ENCODE peak calls at places on chromosome 6, in nine cellular contexts. One of them, this sample, is unnamed.

GRCh38 chr6:148203970-148204369 is 138.7 kb upstream of the SASH1 start:
- DNase-seq in astrocyte of the cerebellum: peak; percentile 67
- DNase-seq in foreskin fibroblast: no peak
- DNase-seq in neural progenitor cell: no peak
- DNase-seq in choroid plexus epithelial cell: peak; percentile 5
- DNase-seq in brain microvascular endothelial cell: peak; percentile 35
- DNase-seq in testis: no peak
- DNase-seq in BE2C: no peak
- DNase-seq in heart right ventricle: no peak
- DNase-seq in this sample: no peak

GRCh38 chr6:31968791-31969711 is 2.9 kb downstream of the DXO start:
- DNase-seq in astrocyte of the cerebellum: no peak
- DNase-seq in foreskin fibroblast: no peak
- DNase-seq in neural progenitor cell: no peak
- DNase-seq in choroid plexus epithelial cell: no peak
- DNase-seq in brain microvascular endothelial cell: no peak
- DNase-seq in testis: no peak
- DNase-seq in BE2C: no peak
- DNase-seq in heart right ventricle: no peak
- DNase-seq in this sample: no peak

GRCh38 chr6:160327981-160328380 is 20.2 kb upstream of the SLC22A3 start:
- DNase-seq in astrocyte of the cerebellum: no peak
- DNase-seq in foreskin fibroblast: no peak
- DNase-seq in neural progenitor cell: no peak
- DNase-seq in choroid plexus epithelial cell: no peak
- DNase-seq in brain microvascular endothelial cell: no peak
- DNase-seq in testis: no peak
- DNase-seq in BE2C: no peak
- DNase-seq in heart right ventricle: no peak
- DNase-seq in this sample: no peak

GRCh38 chr6:14369717-14370116 is 252.1 kb downstream of the CD83 start:
- DNase-seq in astrocyte of the cerebellum: no peak
- DNase-seq in foreskin fibroblast: no peak
- DNase-seq in neural progenitor cell: no peak
- DNase-seq in choroid plexus epithelial cell: no peak
- DNase-seq in brain microvascular endothelial cell: no peak
- DNase-seq in testis: no peak
- DNase-seq in BE2C: no peak
- DNase-seq in heart right ventricle: no peak
- DNase-seq in this sample: no peak

GRCh38 chr6:133894795-133895401 is 6.0 kb downstream of the TCF21 start:
- DNase-seq in astrocyte of the cerebellum: no peak
- DNase-seq in foreskin fibroblast: peak; percentile 40
- DNase-seq in neural progenitor cell: no peak
- DNase-seq in choroid plexus epithelial cell: peak; percentile 93
- DNase-seq in brain microvascular endothelial cell: no peak
- DNase-seq in testis: peak; percentile 66
- DNase-seq in BE2C: no peak
- DNase-seq in heart right ventricle: peak; percentile 62
- DNase-seq in this sample: no peak

GRCh38 chr6:22612241-22612640 is 42.9 kb downstream of the HDGFL1 start:
- DNase-seq in astrocyte of the cerebellum: no peak
- DNase-seq in foreskin fibroblast: no peak
- DNase-seq in neural progenitor cell: no peak
- DNase-seq in choroid plexus epithelial cell: peak; percentile 30
- DNase-seq in brain microvascular endothelial cell: no peak
- DNase-seq in testis: no peak
- DNase-seq in BE2C: no peak
- DNase-seq in heart right ventricle: no peak
- DNase-seq in this sample: no peak

GRCh38 chr6:37503486-37503980 is 3.8 kb upstream of the CCDC167 start:
- DNase-seq in astrocyte of the cerebellum: no peak
- DNase-seq in foreskin fibroblast: no peak
- DNase-seq in neural progenitor cell: no peak
- DNase-seq in choroid plexus epithelial cell: no peak
- DNase-seq in brain microvascular endothelial cell: no peak
- DNase-seq in testis: no peak
- DNase-seq in BE2C: no peak
- DNase-seq in heart right ventricle: no peak
- DNase-seq in this sample: no peak

GRCh38 chr6:2919886-2920285 is 16.8 kb upstream of the SERPINB9 start:
- DNase-seq in astrocyte of the cerebellum: no peak
- DNase-seq in foreskin fibroblast: no peak
- DNase-seq in neural progenitor cell: no peak
- DNase-seq in choroid plexus epithelial cell: no peak
- DNase-seq in brain microvascular endothelial cell: no peak
- DNase-seq in testis: no peak
- DNase-seq in BE2C: no peak
- DNase-seq in heart right ventricle: no peak
- DNase-seq in this sample: no peak

GRCh38 chr6:156657311-156657710 is 119.9 kb upstream of the ARID1B start:
- DNase-seq in astrocyte of the cerebellum: no peak
- DNase-seq in foreskin fibroblast: no peak
- DNase-seq in neural progenitor cell: peak; percentile 26
- DNase-seq in choroid plexus epithelial cell: no peak
- DNase-seq in brain microvascular endothelial cell: no peak
- DNase-seq in testis: no peak
- DNase-seq in BE2C: no peak
- DNase-seq in heart right ventricle: peak; percentile 11
- DNase-seq in this sample: no peak

GRCh38 chr6:73766040-73766439 is 70.0 kb downstream of the CD109 start:
- DNase-seq in astrocyte of the cerebellum: no peak
- DNase-seq in foreskin fibroblast: no peak
- DNase-seq in neural progenitor cell: no peak
- DNase-seq in choroid plexus epithelial cell: no peak
- DNase-seq in brain microvascular endothelial cell: no peak
- DNase-seq in testis: no peak
- DNase-seq in BE2C: no peak
- DNase-seq in heart right ventricle: no peak
- DNase-seq in this sample: no peak

GRCh38 chr6:169639653-169640278 is 62.1 kb downstream of the WDR27 start:
- DNase-seq in astrocyte of the cerebellum: no peak
- DNase-seq in foreskin fibroblast: no peak
- DNase-seq in neural progenitor cell: peak; percentile 32
- DNase-seq in choroid plexus epithelial cell: peak; percentile 16
- DNase-seq in brain microvascular endothelial cell: no peak
- DNase-seq in testis: no peak
- DNase-seq in BE2C: no peak
- DNase-seq in heart right ventricle: no peak
- DNase-seq in this sample: no peak

GRCh38 chr6:21131406-21131805 is 462.1 kb upstream of the SOX4 start:
- DNase-seq in astrocyte of the cerebellum: no peak
- DNase-seq in foreskin fibroblast: no peak
- DNase-seq in neural progenitor cell: no peak
- DNase-seq in choroid plexus epithelial cell: no peak
- DNase-seq in brain microvascular endothelial cell: no peak
- DNase-seq in testis: no peak
- DNase-seq in BE2C: no peak
- DNase-seq in heart right ventricle: no peak
- DNase-seq in this sample: no peak
- TF ChIP-seq CTCF in astrocyte of the cerebellum: no peak
- TF ChIP-seq CTCF in foreskin fibroblast: no peak
- TF ChIP-seq CTCF in neural progenitor cell: no peak
- TF ChIP-seq CTCF in choroid plexus epithelial cell: no peak
- TF ChIP-seq CTCF in brain microvascular endothelial cell: no peak
- TF ChIP-seq CTCF in testis: no peak
- TF ChIP-seq CTCF in BE2C: no peak
- TF ChIP-seq CTCF in heart right ventricle: no peak
- TF ChIP-seq CTCF in this sample: no peak

DNA sequence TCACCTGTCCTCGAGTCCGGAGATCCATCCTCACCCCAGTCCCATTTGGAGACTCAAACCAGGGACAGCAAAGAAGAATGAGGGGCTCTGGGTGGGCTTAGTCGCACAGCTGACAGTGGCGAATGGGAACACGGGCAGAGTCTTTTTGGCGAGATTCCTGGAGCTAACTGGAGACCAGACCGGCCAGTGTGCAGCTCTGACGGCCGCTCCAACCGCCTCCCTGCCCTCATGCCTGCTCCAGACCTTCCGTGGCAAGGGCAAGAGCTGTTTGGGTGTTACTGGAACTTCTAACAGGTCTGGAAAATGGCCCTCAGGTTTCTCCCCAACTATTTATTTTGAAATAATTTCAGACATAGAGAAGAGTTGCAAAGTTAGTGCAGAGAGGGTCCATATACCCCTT is 75.6 kb downstream of the IRF4 start:
- DNase-seq in astrocyte of the cerebellum: no peak
- DNase-seq in foreskin fibroblast: no peak
- DNase-seq in neural progenitor cell: no peak
- DNase-seq in choroid plexus epithelial cell: no peak
- DNase-seq in brain microvascular endothelial cell: no peak
- DNase-seq in testis: no peak
- DNase-seq in BE2C: no peak
- DNase-seq in heart right ventricle: no peak
- DNase-seq in this sample: no peak
- H3K4me3 ChIP-seq in astrocyte of the cerebellum: no peak overlapping the region
- H3K4me3 ChIP-seq in foreskin fibroblast: no peak overlapping the region
- H3K4me3 ChIP-seq in neural progenitor cell: no peak overlapping the region
- H3K4me3 ChIP-seq in choroid plexus epithelial cell: no peak overlapping the region
- H3K4me3 ChIP-seq in brain microvascular endothelial cell: no peak overlapping the region
- H3K4me3 ChIP-seq in testis: no peak overlapping the region
- H3K4me3 ChIP-seq in BE2C: no peak overlapping the region
- H3K4me3 ChIP-seq in heart right ventricle: no peak overlapping the region
- H3K4me3 ChIP-seq in this sample: no peak overlapping the region

DNA sequence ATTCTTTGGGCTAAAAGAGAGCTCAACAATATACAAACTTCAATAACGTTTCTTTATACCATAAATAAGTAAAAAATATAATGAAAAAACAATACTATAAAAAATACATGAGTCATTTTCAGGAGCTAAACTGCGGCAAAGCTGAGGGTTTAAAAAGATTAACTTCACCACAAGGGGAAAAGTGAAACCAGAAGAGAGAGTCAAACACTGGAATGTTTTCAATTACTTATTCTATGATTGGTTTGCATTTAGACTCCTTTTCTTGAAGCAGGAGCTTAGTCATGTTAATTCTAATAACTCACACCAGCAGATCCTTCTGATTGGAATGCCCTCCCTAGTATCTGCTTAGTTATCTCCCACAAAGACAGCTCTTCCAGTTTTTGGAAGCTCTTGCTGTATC is 627.3 kb downstream of the UTRN start:
- DNase-seq in astrocyte of the cerebellum: peak; percentile 72
- DNase-seq in foreskin fibroblast: peak; percentile 74
- DNase-seq in neural progenitor cell: no peak
- DNase-seq in choroid plexus epithelial cell: peak; percentile 76
- DNase-seq in brain microvascular endothelial cell: peak; percentile 38
- DNase-seq in testis: no peak
- DNase-seq in BE2C: no peak
- DNase-seq in heart right ventricle: no peak
- DNase-seq in this sample: peak; percentile 22
- TF ChIP-seq CTCF in astrocyte of the cerebellum: no peak
- TF ChIP-seq CTCF in foreskin fibroblast: no peak
- TF ChIP-seq CTCF in neural progenitor cell: no peak
- TF ChIP-seq CTCF in choroid plexus epithelial cell: peak; percentile 25
- TF ChIP-seq CTCF in brain microvascular endothelial cell: no peak
- TF ChIP-seq CTCF in testis: no peak
- TF ChIP-seq CTCF in BE2C: no peak
- TF ChIP-seq CTCF in heart right ventricle: no peak
- TF ChIP-seq CTCF in this sample: no peak

GRCh38 chr6:25223421-25224052 is 55.6 kb upstream of the CARMIL1 start:
- DNase-seq in astrocyte of the cerebellum: no peak
- DNase-seq in foreskin fibroblast: peak; percentile 51
- DNase-seq in neural progenitor cell: peak; percentile 77
- DNase-seq in choroid plexus epithelial cell: peak; percentile 83
- DNase-seq in brain microvascular endothelial cell: peak; percentile 60
- DNase-seq in testis: peak; percentile 67
- DNase-seq in BE2C: peak; percentile 72
- DNase-seq in heart right ventricle: peak; percentile 68
- DNase-seq in this sample: peak; percentile 75
- H3K4me3 ChIP-seq in astrocyte of the cerebellum: peak overlapping the region; percentile 8
- H3K4me3 ChIP-seq in foreskin fibroblast: no peak overlapping the region
- H3K4me3 ChIP-seq in neural progenitor cell: no peak overlapping the region
- H3K4me3 ChIP-seq in choroid plexus epithelial cell: peak overlapping the region; percentile 35
- H3K4me3 ChIP-seq in brain microvascular endothelial cell: peak overlapping the region; percentile 35
- H3K4me3 ChIP-seq in testis: no peak overlapping the region
- H3K4me3 ChIP-seq in BE2C: peak overlapping the region; percentile 51
- H3K4me3 ChIP-seq in heart right ventricle: peak overlapping the region; percentile 34
- H3K4me3 ChIP-seq in this sample: no peak overlapping the region

DNA sequence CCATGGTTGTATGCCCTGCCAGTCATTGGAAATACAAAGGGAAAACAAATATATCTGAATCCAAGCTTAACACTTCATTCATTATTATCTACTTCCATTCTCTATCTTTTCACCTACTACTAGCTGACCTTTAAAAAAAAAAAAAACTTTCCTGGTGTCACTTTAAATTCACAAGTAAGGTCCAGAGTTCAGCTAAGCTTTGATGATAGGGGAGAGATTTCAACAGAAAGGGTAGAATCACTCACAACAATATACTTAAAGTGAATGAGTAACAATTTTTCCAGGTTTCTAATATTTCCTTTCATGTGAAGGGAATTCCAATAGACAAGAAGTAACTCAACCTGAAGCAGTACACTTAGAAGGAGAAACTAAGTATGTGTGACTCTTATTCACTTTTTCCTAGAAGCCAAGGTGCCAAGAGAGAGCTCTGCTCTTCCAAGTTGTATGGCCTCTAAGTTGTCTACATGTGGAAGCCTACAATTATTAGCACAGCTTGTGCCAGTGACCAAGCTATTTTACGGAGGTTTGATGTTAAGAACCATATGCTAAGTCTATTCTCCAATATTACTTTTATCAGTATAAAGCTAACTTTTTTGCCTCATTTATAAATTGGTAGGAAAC is 371.7 kb downstream of the TENT5A start:
- DNase-seq in astrocyte of the cerebellum: no peak
- DNase-seq in foreskin fibroblast: no peak
- DNase-seq in neural progenitor cell: no peak
- DNase-seq in choroid plexus epithelial cell: no peak
- DNase-seq in brain microvascular endothelial cell: no peak
- DNase-seq in testis: no peak
- DNase-seq in BE2C: no peak
- DNase-seq in heart right ventricle: no peak
- DNase-seq in this sample: no peak
- TF ChIP-seq CTCF in astrocyte of the cerebellum: no peak
- TF ChIP-seq CTCF in foreskin fibroblast: no peak
- TF ChIP-seq CTCF in neural progenitor cell: no peak
- TF ChIP-seq CTCF in choroid plexus epithelial cell: no peak
- TF ChIP-seq CTCF in brain microvascular endothelial cell: no peak
- TF ChIP-seq CTCF in testis: no peak
- TF ChIP-seq CTCF in BE2C: no peak
- TF ChIP-seq CTCF in heart right ventricle: no peak
- TF ChIP-seq CTCF in this sample: no peak

DNA sequence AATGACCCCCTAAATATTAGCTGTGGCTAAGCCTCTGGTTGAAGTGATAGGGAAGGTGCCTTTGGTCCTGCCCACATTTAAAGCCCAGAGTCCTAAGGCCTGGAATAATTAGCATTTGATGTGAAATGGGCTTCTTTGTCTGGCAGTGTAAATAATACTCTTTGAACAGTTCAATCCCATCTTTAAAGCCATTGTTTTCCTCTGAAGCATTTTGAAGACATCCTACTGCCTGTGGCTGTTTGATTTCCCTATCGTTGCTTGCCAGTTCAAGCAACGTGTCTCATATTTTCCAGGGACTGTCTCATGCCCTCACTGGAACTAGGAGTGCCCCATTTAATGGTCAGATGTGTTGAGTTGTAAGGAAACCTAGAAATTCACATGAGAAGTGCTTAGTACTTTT is 89.3 kb upstream of the BTN3A2 start:
- DNase-seq in astrocyte of the cerebellum: no peak
- DNase-seq in foreskin fibroblast: no peak
- DNase-seq in neural progenitor cell: no peak
- DNase-seq in choroid plexus epithelial cell: no peak
- DNase-seq in brain microvascular endothelial cell: no peak
- DNase-seq in testis: no peak
- DNase-seq in BE2C: no peak
- DNase-seq in heart right ventricle: no peak
- DNase-seq in this sample: no peak
- H3K4me3 ChIP-seq in astrocyte of the cerebellum: no peak overlapping the region
- H3K4me3 ChIP-seq in foreskin fibroblast: no peak overlapping the region
- H3K4me3 ChIP-seq in neural progenitor cell: no peak overlapping the region
- H3K4me3 ChIP-seq in choroid plexus epithelial cell: no peak overlapping the region
- H3K4me3 ChIP-seq in brain microvascular endothelial cell: no peak overlapping the region
- H3K4me3 ChIP-seq in testis: no peak overlapping the region
- H3K4me3 ChIP-seq in BE2C: no peak overlapping the region
- H3K4me3 ChIP-seq in heart right ventricle: no peak overlapping the region
- H3K4me3 ChIP-seq in this sample: no peak overlapping the region

This sample was measured in epithelial cell of esophagus.